ENCODE peak calls at places on chromosomes 13 and 19, in seven cellular contexts. A is breast epithelium, Y is suprapubic skin, O is upper lobe of left lung, W is HCT116, E is transverse colon, S is GM23338. P is an unnamed sample. For H3K4me1, the result is how much of the 10 kb centered on the place peaks cover.

GRCh38 chr13:52067237-52067636 is 42.7 kb downstream of the UTP14C start:
- DNase-seq in Y (no peak), O (no peak), W (peak), E (no peak), S (peak), A (no peak), P (no peak)

GRCh38 chr19:3335431-3336350 is 30.7 kb upstream of the NFIC start:
- DNase-seq in E (peak), O (peak), S (no peak), A (no peak), W (no peak), Y (no peak), P (no peak)

GRCh38 chr13:113151745-113152707 is 6.4 kb upstream of the PROZ start:
- DNase-seq in E (no peak), O (no peak), A (no peak), W (no peak), S (no peak), Y (peak), P (peak)

GRCh38 chr19:17402982-17403855 is 2.2 kb downstream of the BST2 start:
- DNase-seq in S (peak), E (no peak), O (peak), Y (no peak), A (no peak), W (no peak), P (no peak)

GRCh38 chr19:14650161-14650560 is 24.5 kb downstream of the ADGRE3 start:
- DNase-seq in W (no peak), O (no peak), A (no peak), S (no peak), E (no peak), Y (no peak), P (no peak)

GRCh38 chr13:102812616-102813287 is 13.8 kb downstream of the BIVM start:
- DNase-seq in A (no peak), W (no peak), E (no peak), S (peak), O (no peak), Y (no peak), P (no peak)

GRCh38 chr19:3028305-3029069 is 593 bp downstream of the TLE2 start:
- DNase-seq in Y (no peak), A (peak), E (peak), O (no peak), W (no peak), S (peak), P (no peak)

GRCh38 chr19:19115954-19116353 is 22.3 kb downstream of the TMEM161A start:
- DNase-seq in S (peak), A (no peak), E (peak), O (peak), W (no peak), Y (no peak), P (no peak)

GRCh38 chr13:108924154-108924940 is 294.9 kb downstream of the MYO16 start:
- DNase-seq in S (no peak), A (no peak), E (no peak), O (no peak), Y (no peak), W (no peak), P (no peak)

GRCh38 chr13:31946091-31946770 is 85.3 kb upstream of the FRY start:
- DNase-seq in E (no peak), W (no peak), A (no peak), Y (no peak), O (no peak), S (no peak), P (no peak)

GRCh38 chr19:38049105-38049649 is 142.2 kb downstream of the SIPA1L3 start:
- DNase-seq in Y (no peak), W (no peak), E (peak), O (no peak), A (no peak), S (no peak), P (no peak)

GRCh38 chr19:7340959-7341837 is 7.5 kb upstream of the ARHGEF18 start:
- DNase-seq in W (peak), S (peak), Y (peak), A (peak), E (peak), O (peak), P (no peak)

GRCh38 chr19:45772130-45772880 is 3.3 kb upstream of the SIX5 start:
- DNase-seq in O (no peak), W (no peak), E (no peak), A (no peak), Y (peak), S (no peak), P (no peak)

GRCh38 chr13:30908416-30908980 is 2.4 kb downstream of the MEDAG start:
- DNase-seq in E (no peak), W (no peak), A (no peak), Y (no peak), S (no peak), O (no peak), P (no peak)

GRCh38 chr19:3046621-3047306 is 15.5 kb downstream of the TLE5 start:
- DNase-seq in O (no peak), Y (no peak), E (peak), A (no peak), W (no peak), S (peak), P (no peak)

GRCh38 chr13:32229443-32229842 is 85.7 kb downstream of the ZAR1L start:
- DNase-seq in O (no peak), E (no peak), A (no peak), Y (no peak), W (no peak), S (no peak), P (no peak)

GRCh38 chr19:46616631-46617322 is 8.1 kb downstream of the PTGIR start:
- DNase-seq in W (peak), O (peak), S (peak), E (peak), Y (no peak), A (peak), P (no peak)

GRCh38 chr13:45156565-45157361 is 36.5 kb downstream of the GTF2F2 start:
- DNase-seq in E (no peak), O (no peak), W (no peak), S (no peak), A (no peak), Y (no peak), P (no peak)

GRCh38 chr13:37313383-37313782 is 207.9 kb upstream of the CSNK1A1L start:
- DNase-seq in O (no peak), E (no peak), W (no peak), Y (no peak), A (no peak), S (no peak), P (no peak)

GRCh38 chr13:113209336-113209879 is at the start of gene CUL4A:
- DNase-seq in W (peak), E (peak), Y (no peak), A (peak), S (peak), O (peak), P (no peak)

GRCh38 chr19:30596813-30597399 is 224.7 kb downstream of the ZNF536 start:
- DNase-seq in S (peak), Y (peak), A (no peak), W (no peak), E (no peak), O (no peak), P (no peak)

GRCh38 chr19:21463449-21464105 is 41.8 kb upstream of the ZNF429 start:
- DNase-seq in E (peak), S (peak), O (peak), W (no peak), A (peak), Y (no peak), P (no peak)

GRCh38 chr13:26721251-26721939 is 39.2 kb downstream of the GPR12 start:
- DNase-seq in E (peak), Y (no peak), O (peak), S (no peak), A (no peak), W (no peak), P (no peak)

GRCh38 chr19:35618857-35619256 is 6.3 kb downstream of the HAUS5 start:
- DNase-seq in S (peak), W (no peak), O (no peak), Y (no peak), E (no peak), A (no peak), P (no peak)

GRCh38 chr19:47598407-47599349 is 10.3 kb upstream of the BICRA start:
- DNase-seq in E (peak), W (peak), Y (no peak), A (peak), O (peak), S (peak), P (peak)

GRCh38 chr19:46015080-46015960 is 7.5 kb downstream of the PGLYRP1 start:
- DNase-seq in O (peak), E (peak), A (peak), S (peak), Y (no peak), W (no peak), P (no peak)

GRCh38 chr19:37654525-37654832 is 786 bp downstream of the ZFP30 start:
- DNase-seq in E (no peak), A (no peak), O (no peak), S (peak), W (no peak), Y (no peak), P (no peak)

GRCh38 chr19:16660763-16661479 is at the start of gene TMEM38A:
- DNase-seq in W (no peak), A (peak), E (peak), O (peak), S (peak), Y (peak), P (no peak)

GRCh38 chr19:52535831-52536800 is 8.6 kb downstream of the ZNF808 start:
- DNase-seq in E (peak), Y (peak), A (peak), S (peak), O (peak), W (no peak), P (peak)
- H3K27ac ChIP-seq in E (peak), Y (peak), A (peak), S (peak), O (peak), W (no peak), P (peak)

GRCh38 chr19:1856345-1856697 is 7.1 kb downstream of the KLF16 start:
- DNase-seq in A (no peak), W (no peak), E (no peak), O (no peak), S (no peak), Y (no peak), P (no peak)

GRCh38 chr19:1858412-1859081 is 4.8 kb downstream of the KLF16 start:
- DNase-seq in O (no peak), W (no peak), E (no peak), S (no peak), A (no peak), Y (no peak), P (no peak)

GRCh38 chr19:1855828-1856255 is 7.5 kb downstream of the KLF16 start:
- DNase-seq in W (no peak), S (no peak), E (no peak), O (no peak), Y (no peak), A (no peak), P (no peak)

GRCh38 chr19:1857648-1858326 is 5.6 kb downstream of the KLF16 start:
- DNase-seq in Y (no peak), A (no peak), S (no peak), O (no peak), W (no peak), E (peak), P (no peak)

DNA sequence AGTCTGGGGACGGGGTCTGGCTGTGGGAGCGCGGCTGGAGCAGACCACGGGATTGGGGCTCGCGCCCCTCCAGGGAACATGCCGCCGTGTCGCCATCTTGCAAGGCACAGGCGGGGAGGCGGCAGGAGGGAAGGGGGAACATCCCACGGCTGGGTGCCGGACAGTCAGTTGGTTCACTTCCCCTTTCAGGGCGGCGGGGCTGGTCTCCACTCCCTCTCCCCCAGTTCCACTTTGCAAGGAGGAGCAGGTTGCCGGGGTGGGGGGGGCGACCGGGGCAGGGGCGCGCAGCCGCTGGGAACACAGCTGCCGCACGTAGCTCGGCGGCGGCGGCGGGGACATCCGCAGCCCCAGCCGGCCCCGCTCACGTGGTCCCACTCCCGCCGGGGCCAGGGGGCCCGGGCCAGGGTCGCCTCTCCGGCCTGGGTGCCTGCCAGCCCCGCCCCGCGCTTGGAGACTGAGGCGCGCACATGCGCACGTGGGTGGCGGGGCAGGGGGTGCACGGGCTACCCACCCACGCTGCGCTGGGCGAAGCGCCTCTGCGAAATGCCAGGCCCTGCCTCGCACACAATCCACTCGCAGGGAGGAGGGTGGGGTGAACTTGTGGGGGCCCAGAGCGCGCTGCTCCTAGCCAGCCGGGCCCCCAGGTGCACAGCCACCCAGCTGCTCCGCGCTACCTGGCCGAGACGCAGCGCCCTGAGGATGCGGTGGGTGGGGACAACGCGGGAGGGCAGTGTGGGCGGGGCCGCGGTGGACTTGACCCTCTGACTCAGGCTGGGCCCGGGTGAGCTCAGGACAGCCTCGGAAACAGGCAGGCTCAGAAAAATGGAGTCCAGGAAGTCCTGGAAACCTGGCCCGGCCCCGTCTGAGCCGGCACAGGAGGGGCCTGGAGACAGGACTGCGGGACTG is 6.4 kb downstream of the KLF16 start:
- DNase-seq in A (peak), S (peak), O (peak), Y (peak), E (peak), W (no peak), P (no peak)
- H3K4me1 ChIP-seq in A (under half), S (half or more), O (half or more), Y (half or more), E (half or more), W (half or more), P (half or more)

GRCh38 chr13:23436680-23437079 is 3.2 kb upstream of the SACS start:
- DNase-seq in S (no peak), A (no peak), Y (no peak), O (no peak), W (no peak), E (no peak), P (no peak)

GRCh38 chr13:23432589-23432988 is 913 bp downstream of the SACS start:
- DNase-seq in Y (no peak), O (no peak), A (no peak), S (no peak), W (no peak), E (no peak), P (no peak)

GRCh38 chr13:23434431-23434830 is 929 bp upstream of the SACS start:
- DNase-seq in W (no peak), Y (no peak), O (no peak), S (no peak), E (no peak), A (no peak), P (no peak)

GRCh38 chr13:23430664-23431063 is 2.8 kb downstream of the SACS start:
- DNase-seq in Y (no peak), S (no peak), E (no peak), W (no peak), O (no peak), A (no peak), P (no peak)

GRCh38 chr13:23433171-23434153 is at the start of gene SACS:
- DNase-seq in E (no peak), W (no peak), S (peak), O (no peak), Y (no peak), A (no peak), P (no peak)
- TF ChIP-seq POLR2AphosphoS5 in E (no peak), W (no peak), S (peak), O (no peak), Y (no peak), A (no peak), P (no peak)

GRCh38 chr13:46183018-46183940 is 1.3 kb upstream of the LCP1 start:
- DNase-seq in E (no peak), W (no peak), Y (no peak), O (no peak), A (no peak), S (no peak), P (no peak)
- H3K27ac ChIP-seq in E (peak), W (no peak), Y (no peak), O (peak), A (no peak), S (no peak), P (no peak)

GRCh38 chr13:99663185-99663825 is 162.0 kb downstream of the TM9SF2 start:
- DNase-seq in O (no peak), S (no peak), Y (no peak), W (no peak), E (no peak), A (no peak), P (no peak)
- H3K4me1 ChIP-seq in O (under half), S (under half), Y (under half), W (under half), E (under half), A (under half), P (under half)